ENCODE peak calls at places on chromosome 16, in five cellular contexts. F is OCI-LY7, Z is tibial nerve, K is AG09319, E is cardiac fibroblast. N is an unnamed sample.

GRCh38 chr16:29899516-29900101 is at the start of gene SEZ6L2:
- DNase-seq in E (peak), Z (peak), K (peak), F (no peak), N (peak)

GRCh38 chr16:12078405-12079245 is 102.1 kb downstream of the SNX29 start:
- DNase-seq in F (no peak), E (no peak), Z (no peak), K (no peak), N (no peak)

GRCh38 chr16:49354991-49355390 is 18.6 kb upstream of the C16orf78 start:
- DNase-seq in E (no peak), F (no peak), Z (no peak), K (no peak), N (no peak)

GRCh38 chr16:85615014-85615851 is 2.1 kb downstream of the GSE1 start:
- DNase-seq in K (no peak), Z (peak), F (no peak), E (no peak), N (peak)

GRCh38 chr16:64311241-64311640 is 810.6 kb downstream of the CDH11 start:
- DNase-seq in K (no peak), E (peak), Z (no peak), F (no peak), N (no peak)

GRCh38 chr16:87317766-87318121 is 552 bp upstream of the C16orf95 start:
- DNase-seq in F (peak), E (peak), K (peak), Z (no peak), N (no peak)

GRCh38 chr16:28951410-28951943 is 740 bp downstream of the NFATC2IP start:
- DNase-seq in Z (no peak), E (no peak), F (no peak), K (no peak), N (peak)

GRCh38 chr16:28010671-28011070 is 52.8 kb downstream of the GSG1L start:
- DNase-seq in K (no peak), Z (no peak), E (peak), F (no peak), N (no peak)

GRCh38 chr16:84514874-84515835 is 10.7 kb upstream of the MEAK7 start:
- DNase-seq in E (no peak), Z (no peak), F (peak), K (no peak), N (no peak)

GRCh38 chr16:63921737-63922136 is 1200.1 kb downstream of the CDH11 start:
- DNase-seq in Z (no peak), E (no peak), K (no peak), F (no peak), N (no peak)

GRCh38 chr16:80097098-80097497 is 443.7 kb upstream of the DYNLRB2 start:
- DNase-seq in E (no peak), Z (no peak), K (no peak), F (no peak), N (no peak)

GRCh38 chr16:73846292-73846849 is 450.2 kb upstream of the PSMD7 start:
- DNase-seq in F (no peak), K (no peak), E (no peak), Z (no peak), N (no peak)

GRCh38 chr16:306911-307370 is 24.0 kb downstream of the PDIA2 start:
- DNase-seq in Z (no peak), F (no peak), E (no peak), K (no peak), N (no peak)

GRCh38 chr16:68364601-68364998 is 53.8 kb downstream of the PRMT7 start:
- DNase-seq in E (peak), Z (no peak), F (no peak), K (no peak), N (no peak)
- TF ChIP-seq CTCF in E (peak), Z (no peak), F (peak), K (no peak), N (no peak)

GRCh38 chr16:56866955-56867830 is 2.2 kb downstream of the SLC12A3 start:
- DNase-seq in F (peak), K (peak), E (peak), Z (peak), N (no peak)

GRCh38 chr16:56862776-56863175 is 2.2 kb upstream of the SLC12A3 start:
- DNase-seq in E (no peak), K (no peak), F (peak), Z (no peak), N (no peak)

GRCh38 chr16:56861756-56862155 is 3.3 kb upstream of the SLC12A3 start:
- DNase-seq in Z (no peak), F (no peak), E (no peak), K (no peak), N (no peak)

GRCh38 chr16:56865394-56866062 is 521 bp downstream of the SLC12A3 start:
- DNase-seq in Z (no peak), F (no peak), E (no peak), K (no peak), N (no peak)

DNA sequence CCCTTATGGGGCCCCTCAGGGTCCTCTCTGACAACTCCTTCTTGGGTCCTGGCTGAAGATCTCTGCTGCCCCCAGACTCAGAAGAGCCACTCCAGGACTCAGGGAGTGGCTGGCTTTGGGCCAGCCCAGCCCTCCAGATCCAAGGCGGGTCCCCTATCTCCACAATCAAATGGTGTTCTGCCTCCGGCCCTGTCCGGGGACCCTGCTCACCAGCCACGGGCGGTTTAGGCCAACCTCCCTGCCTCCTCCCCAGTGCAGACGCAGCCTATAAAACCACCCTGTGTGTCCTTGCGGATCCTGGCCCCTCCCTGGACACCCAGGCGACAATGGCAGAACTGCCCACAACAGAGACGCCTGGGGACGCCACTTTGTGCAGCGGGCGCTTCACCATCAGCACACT is at the start of gene SLC12A3:
- DNase-seq in K (no peak), Z (no peak), E (no peak), F (no peak), N (no peak)
- TF ChIP-seq CTCF in K (no peak), Z (no peak), E (no peak), F (no peak), N (no peak)

GRCh38 chr16:2150418-2151187 is 2.2 kb downstream of the RAB26 start:
- DNase-seq in F (peak), K (no peak), E (peak), Z (no peak), N (no peak)

GRCh38 chr16:2147378-2147777 is 1.0 kb upstream of the RAB26 start:
- DNase-seq in F (no peak), K (no peak), Z (no peak), E (no peak), N (no peak)

GRCh38 chr16:2147981-2148671 is at the start of gene RAB26:
- DNase-seq in E (peak), K (no peak), Z (no peak), F (peak), N (no peak)

GRCh38 chr16:2149630-2150417 is 1.4 kb downstream of the RAB26 start:
- DNase-seq in Z (no peak), E (no peak), F (peak), K (no peak), N (no peak)

GRCh38 chr16:2148714-2149629 is 547 bp downstream of the RAB26 start:
- DNase-seq in K (no peak), Z (no peak), E (no peak), F (peak), N (no peak)
- TF ChIP-seq CTCF in K (no peak), Z (no peak), E (no peak), F (peak), N (no peak)

GRCh38 chr16:50539822-50540710 is 8.1 kb upstream of the NKD1 start:
- DNase-seq in K (no peak), E (no peak), Z (no peak), F (no peak), N (no peak)
- TF ChIP-seq CTCF in K (no peak), E (no peak), Z (no peak), F (no peak), N (no peak)

GRCh38 chr16:31157136-31157535 is 7.3 kb upstream of the PRSS36 start:
- DNase-seq in E (no peak), K (no peak), Z (no peak), F (no peak), N (no peak)
- TF ChIP-seq CTCF in E (no peak), K (no peak), Z (no peak), F (no peak), N (no peak)

GRCh38 chr16:56948234-56948633 is 13.5 kb upstream of the CETP start:
- DNase-seq in F (no peak), K (no peak), Z (no peak), E (no peak), N (no peak)
- TF ChIP-seq CTCF in F (no peak), K (no peak), Z (no peak), E (no peak), N (no peak)

N was measured in mesothelial cell of epicardium.